ENCODE peak calls at places on chromosomes 12 and 14, in ten cellular contexts. One of them, this sample, is unnamed.
A peak's percentile ranks its signal among the peaks of the same experiment; 100 is the strongest.

GRCh38 chr14:22838631-22839041 is 2.3 kb downstream of the MMP14 start:
- DNase-seq in ovary: no peak
- DNase-seq in sigmoid colon: no peak
- DNase-seq in A549: no peak
- DNase-seq in body of pancreas: no peak
- DNase-seq in esophagus muscularis mucosa: no peak
- DNase-seq in stomach: no peak
- DNase-seq in right lobe of liver: no peak
- DNase-seq in transverse colon: peak; percentile 25
- DNase-seq in IMR-90: peak; percentile 66
- DNase-seq in this sample: no peak

GRCh38 chr12:115922952-115923564 is 354.4 kb downstream of the MED13L start:
- DNase-seq in A549: peak; percentile 53
- DNase-seq in sigmoid colon: no peak
- DNase-seq in body of pancreas: no peak
- DNase-seq in stomach: no peak
- DNase-seq in right lobe of liver: no peak
- DNase-seq in esophagus muscularis mucosa: no peak
- DNase-seq in transverse colon: no peak
- DNase-seq in IMR-90: no peak
- DNase-seq in ovary: no peak
- DNase-seq in this sample: no peak

GRCh38 chr14:68607081-68607851 is 185.6 kb downstream of the ZFP36L1 start:
- DNase-seq in esophagus muscularis mucosa: no peak
- DNase-seq in transverse colon: peak; percentile 37
- DNase-seq in A549: no peak
- DNase-seq in stomach: peak; percentile 38
- DNase-seq in right lobe of liver: no peak
- DNase-seq in body of pancreas: peak; percentile 34
- DNase-seq in IMR-90: peak; percentile 64
- DNase-seq in ovary: peak; percentile 73
- DNase-seq in sigmoid colon: no peak
- DNase-seq in this sample: no peak

GRCh38 chr12:4781212-4781611 is 61.0 kb downstream of the GALNT8 start:
- DNase-seq in body of pancreas: no peak
- DNase-seq in IMR-90: no peak
- DNase-seq in stomach: no peak
- DNase-seq in A549: no peak
- DNase-seq in transverse colon: no peak
- DNase-seq in sigmoid colon: no peak
- DNase-seq in ovary: no peak
- DNase-seq in right lobe of liver: no peak
- DNase-seq in esophagus muscularis mucosa: no peak
- DNase-seq in this sample: no peak

GRCh38 chr12:101634724-101635123 is 40.0 kb downstream of the MYBPC1 start:
- DNase-seq in stomach: no peak
- DNase-seq in IMR-90: no peak
- DNase-seq in sigmoid colon: no peak
- DNase-seq in right lobe of liver: no peak
- DNase-seq in body of pancreas: no peak
- DNase-seq in esophagus muscularis mucosa: no peak
- DNase-seq in A549: no peak
- DNase-seq in transverse colon: no peak
- DNase-seq in ovary: no peak
- DNase-seq in this sample: no peak

GRCh38 chr12:107917912-107918800 is 143.7 kb downstream of the ASCL4 start:
- DNase-seq in body of pancreas: peak; percentile 39
- DNase-seq in ovary: no peak
- DNase-seq in stomach: no peak
- DNase-seq in IMR-90: peak; percentile 5
- DNase-seq in A549: peak; percentile 54
- DNase-seq in sigmoid colon: no peak
- DNase-seq in transverse colon: no peak
- DNase-seq in esophagus muscularis mucosa: peak; percentile 72
- DNase-seq in right lobe of liver: no peak
- DNase-seq in this sample: no peak

GRCh38 chr14:75875958-75876357 is 105.8 kb downstream of the TGFB3 start:
- DNase-seq in A549: no peak
- DNase-seq in transverse colon: no peak
- DNase-seq in stomach: no peak
- DNase-seq in esophagus muscularis mucosa: no peak
- DNase-seq in ovary: no peak
- DNase-seq in sigmoid colon: no peak
- DNase-seq in body of pancreas: no peak
- DNase-seq in IMR-90: no peak
- DNase-seq in right lobe of liver: no peak
- DNase-seq in this sample: no peak

GRCh38 chr14:67461341-67461985 is 27.1 kb downstream of the TMEM229B start:
- DNase-seq in right lobe of liver: no peak
- DNase-seq in ovary: no peak
- DNase-seq in stomach: no peak
- DNase-seq in esophagus muscularis mucosa: no peak
- DNase-seq in sigmoid colon: no peak
- DNase-seq in IMR-90: peak; percentile 27
- DNase-seq in A549: no peak
- DNase-seq in body of pancreas: peak; percentile 41
- DNase-seq in transverse colon: no peak
- DNase-seq in this sample: no peak

GRCh38 chr14:24310387-24310665 is 386 bp downstream of the LTB4R2 start:
- DNase-seq in ovary: peak; percentile 68
- DNase-seq in sigmoid colon: no peak
- DNase-seq in esophagus muscularis mucosa: no peak
- DNase-seq in transverse colon: peak; percentile 60
- DNase-seq in body of pancreas: no peak
- DNase-seq in A549: no peak
- DNase-seq in right lobe of liver: peak; percentile 69
- DNase-seq in IMR-90: no peak
- DNase-seq in stomach: no peak
- DNase-seq in this sample: no peak

GRCh38 chr14:24309538-24310386 is at the start of gene LTB4R2:
- DNase-seq in esophagus muscularis mucosa: no peak
- DNase-seq in sigmoid colon: no peak
- DNase-seq in A549: no peak
- DNase-seq in stomach: no peak
- DNase-seq in body of pancreas: no peak
- DNase-seq in IMR-90: no peak
- DNase-seq in ovary: no peak
- DNase-seq in transverse colon: no peak
- DNase-seq in right lobe of liver: no peak
- DNase-seq in this sample: no peak

GRCh38 chr14:24312736-24313507 is 1.6 kb downstream of the LTB4R start:
- DNase-seq in transverse colon: peak; percentile 62
- DNase-seq in ovary: no peak
- DNase-seq in A549: no peak
- DNase-seq in stomach: no peak
- DNase-seq in IMR-90: peak; percentile 22
- DNase-seq in right lobe of liver: no peak
- DNase-seq in body of pancreas: no peak
- DNase-seq in sigmoid colon: peak; percentile 74
- DNase-seq in esophagus muscularis mucosa: no peak
- DNase-seq in this sample: no peak

GRCh38 chr14:24311837-24312615 is 724 bp downstream of the LTB4R start:
- DNase-seq in stomach: no peak
- DNase-seq in IMR-90: no peak
- DNase-seq in body of pancreas: no peak
- DNase-seq in ovary: no peak
- DNase-seq in A549: no peak
- DNase-seq in right lobe of liver: peak; percentile 35
- DNase-seq in esophagus muscularis mucosa: no peak
- DNase-seq in sigmoid colon: no peak
- DNase-seq in transverse colon: no peak
- DNase-seq in this sample: no peak

GRCh38 chr14:24310666-24311604 is at the start of gene LTB4R:
- DNase-seq in esophagus muscularis mucosa: no peak
- DNase-seq in right lobe of liver: peak; percentile 88
- DNase-seq in IMR-90: peak; percentile 73
- DNase-seq in sigmoid colon: peak; percentile 89
- DNase-seq in stomach: peak; percentile 86
- DNase-seq in body of pancreas: peak; percentile 89
- DNase-seq in ovary: peak; percentile 84
- DNase-seq in transverse colon: peak; percentile 79
- DNase-seq in A549: no peak
- DNase-seq in this sample: peak; percentile 78
- TF ChIP-seq POLR2A in esophagus muscularis mucosa: no peak
- TF ChIP-seq POLR2A in right lobe of liver: peak; percentile 48
- TF ChIP-seq POLR2A in IMR-90: no peak
- TF ChIP-seq POLR2A in sigmoid colon: no peak
- TF ChIP-seq POLR2A in stomach: no peak
- TF ChIP-seq POLR2A in body of pancreas: peak; percentile 59
- TF ChIP-seq POLR2A in ovary: peak; percentile 44
- TF ChIP-seq POLR2A in transverse colon: peak; percentile 30
- TF ChIP-seq POLR2A in A549: no peak
- TF ChIP-seq POLR2A in this sample: no peak

GRCh38 chr14:64700894-64701293 is 3.3 kb upstream of the PLEKHG3 start:
- DNase-seq in transverse colon: no peak
- DNase-seq in sigmoid colon: no peak
- DNase-seq in ovary: no peak
- DNase-seq in esophagus muscularis mucosa: no peak
- DNase-seq in right lobe of liver: no peak
- DNase-seq in IMR-90: no peak
- DNase-seq in stomach: no peak
- DNase-seq in body of pancreas: no peak
- DNase-seq in A549: no peak
- DNase-seq in this sample: no peak

GRCh38 chr14:64703393-64704144 is 655 bp upstream of the PLEKHG3 start:
- DNase-seq in IMR-90: no peak
- DNase-seq in right lobe of liver: no peak
- DNase-seq in body of pancreas: peak; percentile 21
- DNase-seq in A549: no peak
- DNase-seq in transverse colon: no peak
- DNase-seq in esophagus muscularis mucosa: no peak
- DNase-seq in sigmoid colon: peak; percentile 60
- DNase-seq in ovary: no peak
- DNase-seq in stomach: no peak
- DNase-seq in this sample: no peak

GRCh38 chr14:64702493-64703392 is 1.5 kb upstream of the PLEKHG3 start:
- DNase-seq in ovary: no peak
- DNase-seq in right lobe of liver: no peak
- DNase-seq in sigmoid colon: peak; percentile 64
- DNase-seq in esophagus muscularis mucosa: no peak
- DNase-seq in stomach: peak; percentile 80
- DNase-seq in transverse colon: peak; percentile 81
- DNase-seq in body of pancreas: peak; percentile 85
- DNase-seq in IMR-90: no peak
- DNase-seq in A549: no peak
- DNase-seq in this sample: peak; percentile 73

GRCh38 chr14:64700290-64700689 is 3.9 kb upstream of the PLEKHG3 start:
- DNase-seq in stomach: no peak
- DNase-seq in right lobe of liver: no peak
- DNase-seq in sigmoid colon: peak; percentile 8
- DNase-seq in body of pancreas: no peak
- DNase-seq in IMR-90: no peak
- DNase-seq in ovary: no peak
- DNase-seq in A549: no peak
- DNase-seq in transverse colon: no peak
- DNase-seq in esophagus muscularis mucosa: no peak
- DNase-seq in this sample: no peak

DNA sequence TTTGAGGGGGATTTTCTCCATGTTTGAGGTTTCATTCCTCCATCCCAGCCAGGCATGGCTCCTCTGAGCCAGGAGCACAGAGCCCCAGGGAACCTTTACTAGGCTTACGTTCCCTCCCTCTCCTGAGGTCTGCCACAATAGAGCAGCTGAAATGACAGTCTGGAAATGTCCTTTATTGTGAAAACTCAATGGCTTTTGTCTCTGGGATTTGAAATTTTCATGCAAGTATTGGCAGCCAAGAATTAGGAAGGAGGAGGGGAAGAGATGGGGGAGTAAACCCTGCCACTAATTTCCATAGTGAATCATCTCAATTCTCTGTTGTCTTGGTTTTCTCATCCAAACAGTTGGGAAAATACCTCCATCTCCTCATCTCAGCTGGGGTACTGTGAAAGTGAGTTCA is 2.6 kb upstream of the PLEKHG3 start:
- DNase-seq in transverse colon: no peak
- DNase-seq in A549: no peak
- DNase-seq in sigmoid colon: peak; percentile 1
- DNase-seq in right lobe of liver: no peak
- DNase-seq in esophagus muscularis mucosa: no peak
- DNase-seq in stomach: no peak
- DNase-seq in ovary: no peak
- DNase-seq in body of pancreas: no peak
- DNase-seq in IMR-90: no peak
- DNase-seq in this sample: no peak
- H3K4me3 ChIP-seq in transverse colon: no peak overlapping the region
- H3K4me3 ChIP-seq in A549: no peak overlapping the region
- H3K4me3 ChIP-seq in sigmoid colon: no peak overlapping the region
- H3K4me3 ChIP-seq in right lobe of liver: no peak overlapping the region
- H3K4me3 ChIP-seq in esophagus muscularis mucosa: no peak overlapping the region
- H3K4me3 ChIP-seq in stomach: no peak overlapping the region
- H3K4me3 ChIP-seq in ovary: no peak overlapping the region
- H3K4me3 ChIP-seq in body of pancreas: no peak overlapping the region
- H3K4me3 ChIP-seq in IMR-90: no peak overlapping the region
- H3K4me3 ChIP-seq in this sample: no peak overlapping the region

DNA sequence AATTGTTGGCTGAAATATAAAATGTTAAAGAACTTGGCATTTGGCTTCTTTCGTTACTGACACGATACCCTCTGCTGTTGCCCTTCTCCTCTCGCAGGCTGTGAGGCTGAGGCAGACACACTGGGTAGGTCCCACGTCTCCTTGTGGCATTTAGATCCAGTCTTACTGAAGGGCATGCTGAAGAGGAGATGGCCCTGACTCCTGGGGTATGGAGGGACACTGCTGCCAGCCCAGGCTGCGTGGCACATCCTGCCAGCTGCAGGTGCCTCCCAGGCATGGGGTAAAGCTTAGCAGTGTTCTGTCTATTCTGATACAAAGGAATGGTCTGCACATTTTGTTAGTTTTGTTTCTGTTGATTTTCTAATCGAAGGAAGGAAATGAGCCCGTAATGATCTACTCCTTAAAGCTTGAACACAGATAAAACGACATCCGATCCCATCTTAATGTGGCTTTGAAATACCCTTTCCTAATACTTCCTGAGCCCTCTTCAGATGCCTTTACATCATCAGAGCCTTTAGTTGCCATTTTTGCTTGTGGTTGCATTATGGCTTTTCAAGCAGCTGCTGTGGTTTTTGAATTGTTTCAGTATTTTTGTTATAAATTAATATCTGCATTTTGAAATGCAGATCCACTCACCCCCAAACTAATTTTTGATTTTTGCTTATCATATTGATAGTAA is 61.1 kb downstream of the WDR20 start:
- DNase-seq in ovary: no peak
- DNase-seq in stomach: no peak
- DNase-seq in sigmoid colon: peak; percentile 55
- DNase-seq in IMR-90: peak; percentile 21
- DNase-seq in body of pancreas: no peak
- DNase-seq in esophagus muscularis mucosa: no peak
- DNase-seq in transverse colon: no peak
- DNase-seq in A549: no peak
- DNase-seq in right lobe of liver: no peak
- DNase-seq in this sample: no peak
- H3K27ac ChIP-seq in ovary: no peak overlapping the region
- H3K27ac ChIP-seq in stomach: no peak overlapping the region
- H3K27ac ChIP-seq in sigmoid colon: no peak overlapping the region
- H3K27ac ChIP-seq in IMR-90: no peak overlapping the region
- H3K27ac ChIP-seq in body of pancreas: no peak overlapping the region
- H3K27ac ChIP-seq in esophagus muscularis mucosa: no peak overlapping the region
- H3K27ac ChIP-seq in transverse colon: no peak overlapping the region
- H3K27ac ChIP-seq in A549: no peak overlapping the region
- H3K27ac ChIP-seq in right lobe of liver: no peak overlapping the region
- H3K27ac ChIP-seq in this sample: no peak overlapping the region

DNA sequence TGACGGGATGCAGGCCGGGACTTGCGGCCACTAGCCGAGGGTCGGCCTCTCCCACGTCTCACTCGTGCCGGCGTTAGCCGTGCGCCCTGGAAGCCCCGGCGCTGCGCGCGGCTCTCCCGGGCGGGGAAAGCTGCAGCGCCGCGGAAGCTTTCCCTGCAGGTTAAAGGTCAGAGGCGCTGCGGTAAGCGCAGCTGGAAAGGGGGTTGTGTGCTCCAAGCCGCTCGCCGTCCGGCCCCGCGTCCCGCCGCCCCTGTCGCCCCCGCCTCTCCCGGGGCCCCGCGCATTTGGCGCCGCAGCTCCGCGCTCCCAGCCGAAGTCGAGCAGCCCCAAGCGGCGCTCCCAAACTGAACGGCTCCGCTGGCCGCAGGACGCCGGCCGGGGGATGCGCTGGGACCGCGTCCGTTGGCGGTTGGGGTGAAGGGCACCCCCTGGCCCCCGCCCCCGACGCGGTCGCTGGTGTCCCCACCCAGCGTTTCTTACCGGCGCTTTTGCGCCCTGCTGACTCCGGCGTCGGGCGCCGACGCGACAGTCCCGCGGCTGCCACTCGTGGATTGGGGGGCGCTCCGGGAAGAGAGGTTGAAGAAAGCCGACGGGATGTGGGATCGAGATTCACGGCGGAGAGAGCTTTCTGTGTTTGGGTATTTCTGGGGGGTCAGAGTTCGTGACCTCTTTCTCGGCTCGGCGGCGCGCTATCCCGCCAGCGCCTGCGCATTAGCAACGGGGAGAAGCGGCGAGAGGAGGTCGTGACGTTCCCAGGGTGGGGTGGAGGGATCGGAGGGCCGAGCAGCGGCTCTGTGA is at the start of gene NR2C1:
- DNase-seq in stomach: peak; percentile 88
- DNase-seq in right lobe of liver: peak; percentile 94
- DNase-seq in sigmoid colon: peak; percentile 97
- DNase-seq in esophagus muscularis mucosa: peak; percentile 96
- DNase-seq in A549: peak; percentile 97
- DNase-seq in ovary: peak; percentile 94
- DNase-seq in IMR-90: peak; percentile 92
- DNase-seq in body of pancreas: peak; percentile 50
- DNase-seq in transverse colon: peak; percentile 95
- DNase-seq in this sample: peak; percentile 89
- TF ChIP-seq POLR2A in stomach: no peak
- TF ChIP-seq POLR2A in right lobe of liver: peak; percentile 46
- TF ChIP-seq POLR2A in sigmoid colon: no peak
- TF ChIP-seq POLR2A in esophagus muscularis mucosa: no peak
- TF ChIP-seq POLR2A in A549: peak; percentile 36
- TF ChIP-seq POLR2A in ovary: peak; percentile 22
- TF ChIP-seq POLR2A in IMR-90: peak; percentile 39
- TF ChIP-seq POLR2A in body of pancreas: peak; percentile 51
- TF ChIP-seq POLR2A in transverse colon: peak; percentile 48
- TF ChIP-seq POLR2A in this sample: no peak